ENCODE peak calls at places on chromosome 12, in four cellular contexts. One of them, this sample, is unnamed.

GRCh38 chr12:104137175-104137901 is 672 bp downstream of the NFYB start:
- DNase-seq in thyroid gland: peak
- DNase-seq in AG09309: no peak
- DNase-seq in 8988T: peak
- DNase-seq in this sample: peak

GRCh38 chr12:57368349-57369095 is 62.3 kb downstream of the R3HDM2 start:
- DNase-seq in AG09309: no peak
- DNase-seq in 8988T: no peak
- DNase-seq in thyroid gland: no peak
- DNase-seq in this sample: peak

GRCh38 chr12:79782197-79782890 is 91.6 kb upstream of the PAWR start:
- DNase-seq in AG09309: peak
- DNase-seq in thyroid gland: no peak
- DNase-seq in 8988T: no peak
- DNase-seq in this sample: peak

GRCh38 chr12:20646239-20646827 is 48.8 kb upstream of the SLCO1C1 start:
- DNase-seq in thyroid gland: no peak
- DNase-seq in 8988T: peak
- DNase-seq in AG09309: peak
- DNase-seq in this sample: peak

GRCh38 chr12:122352394-122352793 is 70.1 kb downstream of the CLIP1 start:
- DNase-seq in AG09309: no peak
- DNase-seq in thyroid gland: peak
- DNase-seq in 8988T: no peak
- DNase-seq in this sample: no peak

GRCh38 chr12:54040148-54040494 is 7.3 kb downstream of the HOXC5 start:
- DNase-seq in 8988T: no peak
- DNase-seq in AG09309: no peak
- DNase-seq in thyroid gland: no peak
- DNase-seq in this sample: no peak

GRCh38 chr12:103800252-103800771 is 40.7 kb downstream of the NT5DC3 start:
- DNase-seq in AG09309: no peak
- DNase-seq in thyroid gland: peak
- DNase-seq in 8988T: no peak
- DNase-seq in this sample: peak

GRCh38 chr12:50110762-50111416 is 1.1 kb upstream of the COX14 start:
- DNase-seq in 8988T: no peak
- DNase-seq in thyroid gland: peak
- DNase-seq in AG09309: no peak
- DNase-seq in this sample: peak

GRCh38 chr12:73106296-73106695 is 834.1 kb downstream of the TRHDE start:
- DNase-seq in AG09309: no peak
- DNase-seq in thyroid gland: no peak
- DNase-seq in 8988T: no peak
- DNase-seq in this sample: no peak

GRCh38 chr12:118853634-118854033 is 127.7 kb upstream of the SRRM4 start:
- DNase-seq in AG09309: no peak
- DNase-seq in thyroid gland: no peak
- DNase-seq in 8988T: no peak
- DNase-seq in this sample: no peak

GRCh38 chr12:58819945-58820344 is 100.4 kb downstream of the LRIG3 start:
- DNase-seq in AG09309: no peak
- DNase-seq in 8988T: no peak
- DNase-seq in thyroid gland: peak
- DNase-seq in this sample: no peak

GRCh38 chr12:52796429-52796794 is 495 bp upstream of the KRT3 start:
- DNase-seq in thyroid gland: no peak
- DNase-seq in 8988T: no peak
- DNase-seq in AG09309: no peak
- DNase-seq in this sample: no peak

GRCh38 chr12:64240781-64241180 is 18.7 kb upstream of the KICS2 start:
- DNase-seq in thyroid gland: no peak
- DNase-seq in 8988T: no peak
- DNase-seq in AG09309: peak
- DNase-seq in this sample: no peak

GRCh38 chr12:103397536-103397935 is 98.2 kb downstream of the C12orf42 start:
- DNase-seq in AG09309: no peak
- DNase-seq in thyroid gland: no peak
- DNase-seq in 8988T: no peak
- DNase-seq in this sample: no peak

GRCh38 chr12:5170894-5171293 is 127.2 kb downstream of the KCNA5 start:
- DNase-seq in AG09309: no peak
- DNase-seq in thyroid gland: no peak
- DNase-seq in 8988T: no peak
- DNase-seq in this sample: peak

GRCh38 chr12:108831309-108831991 is 25.9 kb downstream of the SSH1 start:
- DNase-seq in 8988T: no peak
- DNase-seq in thyroid gland: no peak
- DNase-seq in AG09309: no peak
- DNase-seq in this sample: no peak

GRCh38 chr12:60415361-60415760 is 819.5 kb downstream of the SLC16A7 start:
- DNase-seq in thyroid gland: no peak
- DNase-seq in 8988T: no peak
- DNase-seq in AG09309: peak
- DNase-seq in this sample: peak

GRCh38 chr12:79769189-79769859 is 78.6 kb upstream of the PAWR start:
- DNase-seq in 8988T: no peak
- DNase-seq in thyroid gland: no peak
- DNase-seq in AG09309: no peak
- DNase-seq in this sample: no peak

GRCh38 chr12:34395056-34396005 is 373.0 kb downstream of the ALG10 start:
- DNase-seq in thyroid gland: no peak
- DNase-seq in 8988T: no peak
- DNase-seq in AG09309: no peak
- DNase-seq in this sample: no peak

GRCh38 chr12:18706798-18707197 is 31.0 kb downstream of the PLCZ1 start:
- DNase-seq in 8988T: no peak
- DNase-seq in thyroid gland: no peak
- DNase-seq in AG09309: no peak
- DNase-seq in this sample: no peak

GRCh38 chr12:45725631-45726593 is 3.6 kb upstream of the ARID2 start:
- DNase-seq in thyroid gland: peak
- DNase-seq in AG09309: no peak
- DNase-seq in 8988T: no peak
- DNase-seq in this sample: peak

GRCh38 chr12:96225003-96225855 is 31.1 kb downstream of the ELK3 start:
- DNase-seq in 8988T: no peak
- DNase-seq in AG09309: no peak
- DNase-seq in thyroid gland: no peak
- DNase-seq in this sample: no peak

GRCh38 chr12:96220902-96221301 is 26.7 kb downstream of the ELK3 start:
- DNase-seq in 8988T: no peak
- DNase-seq in AG09309: no peak
- DNase-seq in thyroid gland: no peak
- DNase-seq in this sample: peak

GRCh38 chr12:60123443-60124000 is 527.7 kb downstream of the SLC16A7 start:
- DNase-seq in thyroid gland: no peak
- DNase-seq in AG09309: peak
- DNase-seq in 8988T: no peak
- DNase-seq in this sample: peak

This sample was measured in IMR-90.